ENCODE peak calls at places on chromosomes 7 and 10, in five cellular contexts. V is effector CD4-positive, alpha-beta T cell; T is globus pallidus; G is naive thymus-derived CD4-positive, alpha-beta T cell; Q is cardiac septum. S is an unnamed sample.

GRCh38 chr10:22246680-22247391 is 29.0 kb upstream of the EBLN1 start:
- DNase-seq in V (peak; percentile 20), T (no peak), G (no peak), Q (no peak), S (no peak)

GRCh38 chr7:17315974-17316373 is 17.5 kb downstream of the AHR start:
- DNase-seq in V (no peak), T (no peak), G (no peak), Q (no peak), S (no peak)

GRCh38 chr7:17320102-17320497 is 21.6 kb downstream of the AHR start:
- DNase-seq in V (no peak), T (no peak), G (no peak), Q (no peak), S (no peak)

GRCh38 chr7:8131694-8132605 is 130.0 kb downstream of the ICA1 start:
- DNase-seq in V (peak; percentile 61), T (no peak), G (peak; percentile 84), Q (no peak), S (peak; percentile 30)

GRCh38 chr7:73815436-73815835 is 15.4 kb upstream of the CLDN4 start:
- DNase-seq in V (no peak), T (no peak), G (no peak), Q (no peak), S (no peak)

GRCh38 chr10:21452203-21452602 is 73.3 kb downstream of the SKIDA1 start:
- DNase-seq in V (no peak), T (no peak), G (no peak), Q (no peak), S (no peak)

GRCh38 chr10:112797908-112798307 is 152.1 kb upstream of the TCF7L2 start:
- DNase-seq in V (no peak), T (no peak), G (no peak), Q (no peak), S (no peak)

GRCh38 chr10:75195035-75195763 is 15.4 kb upstream of the VDAC2 start:
- DNase-seq in V (no peak), T (no peak), G (no peak), Q (peak; percentile 19), S (no peak)

GRCh38 chr10:131068760-131069159 is 242.8 kb downstream of the TCERG1L start:
- DNase-seq in V (no peak), T (no peak), G (no peak), Q (peak; percentile 3), S (no peak)

GRCh38 chr7:102045681-102046372 is 228.4 kb downstream of the CUX1 start:
- DNase-seq in V (no peak), T (no peak), G (no peak), Q (no peak), S (no peak)

GRCh38 chr10:31188792-31189406 is 130.1 kb upstream of the ZEB1 start:
- DNase-seq in V (no peak), T (no peak), G (no peak), Q (no peak), S (no peak)

GRCh38 chr7:36962367-36962766 is 238.1 kb upstream of the AOAH start:
- DNase-seq in V (no peak), T (no peak), G (no peak), Q (no peak), S (no peak)

GRCh38 chr7:43869898-43870240 is 552 bp upstream of the MRPS24 start:
- DNase-seq in V (no peak), T (no peak), G (no peak), Q (no peak), S (no peak)

GRCh38 chr7:28768577-28769147 is 189.5 kb downstream of the TRIL start:
- DNase-seq in V (no peak), T (no peak), G (no peak), Q (no peak), S (no peak)

GRCh38 chr10:48880016-48880705 is 59.5 kb downstream of the LRRC18 start:
- DNase-seq in V (no peak), T (no peak), G (no peak), Q (no peak), S (no peak)

GRCh38 chr10:75101416-75102251 is 9.8 kb upstream of the SAMD8 start:
- DNase-seq in V (no peak), T (no peak), G (no peak), Q (peak; percentile 78), S (no peak)

GRCh38 chr7:2032030-2032875 is 200.5 kb downstream of the MAD1L1 start:
- DNase-seq in V (no peak), T (no peak), G (no peak), Q (peak; percentile 73), S (peak; percentile 40)

GRCh38 chr7:55641273-55641691 is 69.0 kb upstream of the VOPP1 start:
- DNase-seq in V (peak; percentile 13), T (peak; percentile 56), G (peak; percentile 60), Q (no peak), S (peak; percentile 14)

GRCh38 chr7:17130281-17131059 is 168.0 kb upstream of the AHR start:
- DNase-seq in V (no peak), T (no peak), G (no peak), Q (no peak), S (no peak)

GRCh38 chr10:77603529-77603927 is 34.1 kb downstream of the KCNMA1 start:
- DNase-seq in V (no peak), T (no peak), G (no peak), Q (peak; percentile 78), S (no peak)

GRCh38 chr10:62853710-62854109 is 37.5 kb upstream of the EGR2 start:
- DNase-seq in V (no peak), T (no peak), G (no peak), Q (no peak), S (no peak)

GRCh38 chr7:146655928-146656797 is 539.6 kb downstream of the CNTNAP2 start:
- DNase-seq in V (no peak), T (no peak), G (no peak), Q (no peak), S (no peak)

GRCh38 chr10:4947635-4948596 is 15.3 kb upstream of the AKR1C1 start:
- DNase-seq in V (no peak), T (peak; percentile 21), G (no peak), Q (no peak), S (no peak)

GRCh38 chr10:15712903-15713302 is 6.8 kb downstream of the ITGA8 start:
- DNase-seq in V (no peak), T (no peak), G (no peak), Q (no peak), S (no peak)

GRCh38 chr7:14073543-14073942 is 84.1 kb upstream of the ETV1 start:
- DNase-seq in V (no peak), T (no peak), G (no peak), Q (no peak), S (no peak)

GRCh38 chr7:126302639-126303038 is 950.1 kb downstream of the GRM8 start:
- DNase-seq in V (no peak), T (no peak), G (no peak), Q (no peak), S (no peak)

GRCh38 chr7:123096976-123097375 is 101.5 kb upstream of the TAS2R16 start:
- DNase-seq in V (no peak), T (no peak), G (no peak), Q (no peak), S (no peak)

GRCh38 chr10:121426307-121426706 is 171.9 kb downstream of the FGFR2 start:
- DNase-seq in V (no peak), T (no peak), G (no peak), Q (no peak), S (no peak)